ENCODE peak calls at places on chromosomes 2 and 18, in four cellular contexts. U, F, J and M are unnamed samples.

GRCh38 chr2:217597681-217598080 is 405.1 kb downstream of the TNS1 start:
- DNase-seq in F (no peak), U (no peak), J (no peak), M (no peak)

GRCh38 chr2:73890301-73891092 is 2.3 kb upstream of the ACTG2 start:
- DNase-seq in J (peak; percentile 59), U (no peak), F (no peak), M (no peak)

GRCh38 chr2:204655101-204655500 is 109.8 kb downstream of the PARD3B start:
- DNase-seq in U (no peak), F (no peak), J (no peak), M (no peak)

GRCh38 chr2:207770602-207771404 is 1.1 kb upstream of the FZD5 start:
- DNase-seq in J (no peak), U (no peak), F (no peak), M (peak; percentile 86)

GRCh38 chr2:176107731-176108181 is 676 bp downstream of the HOXD11 start:
- DNase-seq in F (no peak), J (peak; percentile 76), U (no peak), M (no peak)

GRCh38 chr18:69484699-69485396 is 84.2 kb downstream of the DOK6 start:
- DNase-seq in J (no peak), F (no peak), U (no peak), M (no peak)

GRCh38 chr2:207184348-207184747 is 18.6 kb upstream of the KLF7 start:
- DNase-seq in J (no peak), U (no peak), F (no peak), M (no peak)

GRCh38 chr2:86000938-86001312 is 104.8 kb downstream of the POLR1A start:
- DNase-seq in U (no peak), J (no peak), F (no peak), M (no peak)

GRCh38 chr2:127371037-127371436 is 16.7 kb downstream of the MAP3K2 start:
- DNase-seq in U (no peak), F (no peak), J (no peak), M (no peak)

GRCh38 chr2:145800201-145801091 is 1280.5 kb upstream of the ZEB2 start:
- DNase-seq in U (no peak), F (no peak), J (no peak), M (peak; percentile 7)

GRCh38 chr18:27298215-27298804 is 113.2 kb upstream of the CHST9 start:
- DNase-seq in J (no peak), U (no peak), F (peak; percentile 4), M (peak; percentile 9)

GRCh38 chr18:59512025-59512710 is 153.1 kb upstream of the LMAN1 start:
- DNase-seq in F (no peak), J (no peak), U (no peak), M (no peak)

GRCh38 chr2:25270061-25270460 is 71.7 kb downstream of the DNMT3A start:
- DNase-seq in F (no peak), U (no peak), J (no peak), M (no peak)

GRCh38 chr18:67639872-67640271 is 123.4 kb upstream of the DSEL start:
- DNase-seq in J (no peak), U (no peak), F (no peak), M (no peak)

GRCh38 chr2:41847744-41848441 is 199.9 kb upstream of the PKDCC start:
- DNase-seq in U (no peak), F (no peak), J (no peak), M (no peak)

GRCh38 chr2:71802556-71802955 is 345.1 kb downstream of the CYP26B1 start:
- DNase-seq in U (no peak), J (peak; percentile 63), F (no peak), M (no peak)

GRCh38 chr2:98460573-98461560 is 16.2 kb downstream of the INPP4A start:
- DNase-seq in U (no peak), F (no peak), J (peak; percentile 84), M (peak; percentile 44)

GRCh38 chr2:66013456-66013855 is 421.5 kb upstream of the MEIS1 start:
- DNase-seq in J (no peak), F (no peak), U (no peak), M (no peak)

GRCh38 chr2:85888020-85888744 is 608 bp downstream of the ST3GAL5 start:
- DNase-seq in F (no peak), U (peak; percentile 69), J (peak; percentile 87), M (peak; percentile 49)

GRCh38 chr2:119011162-119011909 is 69.3 kb downstream of the MARCO start:
- DNase-seq in F (no peak), U (peak; percentile 37), J (peak; percentile 74), M (peak; percentile 69)

GRCh38 chr2:165825041-165825440 is 31.0 kb upstream of the GALNT3 start:
- DNase-seq in J (no peak), U (no peak), F (no peak), M (no peak)

GRCh38 chr2:39379643-39380524 is 57.2 kb downstream of the MAP4K3 start:
- DNase-seq in U (peak; percentile 83), J (no peak), F (peak; percentile 44), M (peak; percentile 61)

GRCh38 chr18:28115149-28115550 is 61.8 kb downstream of the CDH2 start:
- DNase-seq in U (no peak), F (no peak), J (no peak), M (no peak)

GRCh38 chr18:63850010-63850409 is 37.5 kb upstream of the SERPINB2 start:
- DNase-seq in F (peak; percentile 70), U (peak; percentile 4), J (peak; percentile 58), M (peak; percentile 77)

GRCh38 chr2:170025223-170025622 is 152.7 kb upstream of the MYO3B start:
- DNase-seq in F (no peak), J (no peak), U (no peak), M (no peak)

GRCh38 chr2:63124209-63124608 is 73.6 kb downstream of the OTX1 start:
- DNase-seq in J (no peak), F (peak; percentile 40), U (no peak), M (peak; percentile 64)

GRCh38 chr2:110679865-110680264 is 2.0 kb upstream of the BUB1 start:
- DNase-seq in J (no peak), U (no peak), F (no peak), M (no peak)

GRCh38 chr2:6538607-6539006 is 327.1 kb downstream of the CMPK2 start:
- DNase-seq in F (no peak), U (no peak), J (no peak), M (no peak)